ENCODE peak calls at places on chromosomes 11 and 22, in nine cellular contexts. One of them, this sample, is unnamed.

GRCh38 chr11:326842-327580 is 6.4 kb upstream of the IFITM3 start:
- DNase-seq in neural progenitor cell: no peak
- DNase-seq in SK-N-SH: peak; percentile 14
- DNase-seq in hepatocyte: peak; percentile 67
- DNase-seq in GM23338: no peak
- DNase-seq in HCT116: no peak
- DNase-seq in MM.1S: no peak
- DNase-seq in GM23248: peak; percentile 40
- DNase-seq in OCI-LY7: peak; percentile 81
- DNase-seq in this sample: no peak

GRCh38 chr22:19766506-19767426 is 6.2 kb downstream of the TBX1 start:
- DNase-seq in HCT116: peak; percentile 50
- DNase-seq in neural progenitor cell: peak; percentile 56
- DNase-seq in OCI-LY7: peak; percentile 60
- DNase-seq in hepatocyte: peak; percentile 47
- DNase-seq in GM23248: peak; percentile 45
- DNase-seq in GM23338: peak; percentile 86
- DNase-seq in SK-N-SH: peak; percentile 78
- DNase-seq in MM.1S: peak; percentile 30
- DNase-seq in this sample: no peak

GRCh38 chr11:100630898-100631297 is 56.2 kb upstream of the ARHGAP42 start:
- DNase-seq in MM.1S: no peak
- DNase-seq in SK-N-SH: no peak
- DNase-seq in GM23338: no peak
- DNase-seq in OCI-LY7: no peak
- DNase-seq in neural progenitor cell: no peak
- DNase-seq in HCT116: no peak
- DNase-seq in GM23248: no peak
- DNase-seq in hepatocyte: no peak
- DNase-seq in this sample: no peak

GRCh38 chr11:112417339-112417738 is 156.7 kb upstream of the PLET1 start:
- DNase-seq in SK-N-SH: no peak
- DNase-seq in HCT116: no peak
- DNase-seq in OCI-LY7: no peak
- DNase-seq in GM23338: no peak
- DNase-seq in neural progenitor cell: no peak
- DNase-seq in hepatocyte: no peak
- DNase-seq in MM.1S: no peak
- DNase-seq in GM23248: no peak
- DNase-seq in this sample: no peak

GRCh38 chr22:19965771-19966709 is 24.4 kb upstream of the TXNRD2 start:
- DNase-seq in neural progenitor cell: peak; percentile 72
- DNase-seq in SK-N-SH: peak; percentile 78
- DNase-seq in hepatocyte: no peak
- DNase-seq in GM23338: peak; percentile 76
- DNase-seq in GM23248: peak; percentile 31
- DNase-seq in OCI-LY7: peak; percentile 39
- DNase-seq in MM.1S: no peak
- DNase-seq in HCT116: no peak
- DNase-seq in this sample: no peak

GRCh38 chr11:113549611-113550061 is 74.4 kb upstream of the DRD2 start:
- DNase-seq in SK-N-SH: no peak
- DNase-seq in GM23248: peak; percentile 53
- DNase-seq in MM.1S: no peak
- DNase-seq in HCT116: no peak
- DNase-seq in GM23338: no peak
- DNase-seq in neural progenitor cell: no peak
- DNase-seq in OCI-LY7: no peak
- DNase-seq in hepatocyte: no peak
- DNase-seq in this sample: no peak

GRCh38 chr11:116601734-116602636 is 170.8 kb downstream of the BUD13 start:
- DNase-seq in GM23338: no peak
- DNase-seq in neural progenitor cell: no peak
- DNase-seq in GM23248: peak; percentile 36
- DNase-seq in OCI-LY7: no peak
- DNase-seq in SK-N-SH: no peak
- DNase-seq in hepatocyte: no peak
- DNase-seq in MM.1S: no peak
- DNase-seq in HCT116: no peak
- DNase-seq in this sample: no peak

GRCh38 chr11:45665206-45665932 is at the start of gene CHST1:
- DNase-seq in GM23338: peak; percentile 45
- DNase-seq in MM.1S: peak; percentile 36
- DNase-seq in hepatocyte: peak; percentile 62
- DNase-seq in SK-N-SH: peak; percentile 90
- DNase-seq in HCT116: no peak
- DNase-seq in neural progenitor cell: peak; percentile 74
- DNase-seq in OCI-LY7: no peak
- DNase-seq in GM23248: peak; percentile 60
- DNase-seq in this sample: no peak

GRCh38 chr11:77090373-77091111 is 12.1 kb upstream of the OMP start:
- DNase-seq in hepatocyte: no peak
- DNase-seq in HCT116: no peak
- DNase-seq in OCI-LY7: no peak
- DNase-seq in neural progenitor cell: no peak
- DNase-seq in GM23338: no peak
- DNase-seq in GM23248: no peak
- DNase-seq in MM.1S: no peak
- DNase-seq in SK-N-SH: no peak
- DNase-seq in this sample: no peak

GRCh38 chr11:38562562-38562961 is 1964.5 kb upstream of the RAG2 start:
- DNase-seq in OCI-LY7: no peak
- DNase-seq in hepatocyte: no peak
- DNase-seq in neural progenitor cell: no peak
- DNase-seq in MM.1S: no peak
- DNase-seq in GM23248: no peak
- DNase-seq in SK-N-SH: no peak
- DNase-seq in HCT116: no peak
- DNase-seq in GM23338: no peak
- DNase-seq in this sample: peak; percentile 4

GRCh38 chr11:69429716-69430491 is 51.6 kb upstream of the LINC01488 start:
- DNase-seq in neural progenitor cell: no peak
- DNase-seq in SK-N-SH: no peak
- DNase-seq in MM.1S: no peak
- DNase-seq in HCT116: no peak
- DNase-seq in hepatocyte: no peak
- DNase-seq in GM23338: no peak
- DNase-seq in GM23248: no peak
- DNase-seq in OCI-LY7: no peak
- DNase-seq in this sample: no peak

GRCh38 chr11:46281374-46281831 is 3.9 kb downstream of the CREB3L1 start:
- DNase-seq in GM23248: peak; percentile 49
- DNase-seq in SK-N-SH: no peak
- DNase-seq in MM.1S: no peak
- DNase-seq in neural progenitor cell: peak; percentile 59
- DNase-seq in HCT116: no peak
- DNase-seq in GM23338: peak; percentile 62
- DNase-seq in OCI-LY7: no peak
- DNase-seq in hepatocyte: peak; percentile 60
- DNase-seq in this sample: no peak

GRCh38 chr11:43904737-43905515 is 24.3 kb downstream of the ALKBH3 start:
- DNase-seq in GM23338: no peak
- DNase-seq in hepatocyte: no peak
- DNase-seq in HCT116: no peak
- DNase-seq in GM23248: peak; percentile 70
- DNase-seq in MM.1S: no peak
- DNase-seq in SK-N-SH: no peak
- DNase-seq in OCI-LY7: no peak
- DNase-seq in neural progenitor cell: no peak
- DNase-seq in this sample: no peak

GRCh38 chr11:108929241-108929640 is 264.4 kb downstream of the DDX10 start:
- DNase-seq in HCT116: peak; percentile 8
- DNase-seq in SK-N-SH: no peak
- DNase-seq in hepatocyte: no peak
- DNase-seq in GM23248: peak; percentile 97
- DNase-seq in neural progenitor cell: no peak
- DNase-seq in MM.1S: no peak
- DNase-seq in OCI-LY7: no peak
- DNase-seq in GM23338: no peak
- DNase-seq in this sample: peak; percentile 97

GRCh38 chr22:17513612-17514011 is 49.7 kb upstream of the SLC25A18 start:
- DNase-seq in GM23338: no peak
- DNase-seq in hepatocyte: no peak
- DNase-seq in HCT116: no peak
- DNase-seq in MM.1S: no peak
- DNase-seq in OCI-LY7: no peak
- DNase-seq in GM23248: no peak
- DNase-seq in neural progenitor cell: no peak
- DNase-seq in SK-N-SH: no peak
- DNase-seq in this sample: no peak

GRCh38 chr22:41480397-41480735 is 11.4 kb downstream of the ACO2 start:
- DNase-seq in hepatocyte: peak; percentile 68
- DNase-seq in neural progenitor cell: no peak
- DNase-seq in GM23248: peak; percentile 77
- DNase-seq in GM23338: no peak
- DNase-seq in SK-N-SH: no peak
- DNase-seq in OCI-LY7: no peak
- DNase-seq in MM.1S: no peak
- DNase-seq in HCT116: no peak
- DNase-seq in this sample: no peak

DNA sequence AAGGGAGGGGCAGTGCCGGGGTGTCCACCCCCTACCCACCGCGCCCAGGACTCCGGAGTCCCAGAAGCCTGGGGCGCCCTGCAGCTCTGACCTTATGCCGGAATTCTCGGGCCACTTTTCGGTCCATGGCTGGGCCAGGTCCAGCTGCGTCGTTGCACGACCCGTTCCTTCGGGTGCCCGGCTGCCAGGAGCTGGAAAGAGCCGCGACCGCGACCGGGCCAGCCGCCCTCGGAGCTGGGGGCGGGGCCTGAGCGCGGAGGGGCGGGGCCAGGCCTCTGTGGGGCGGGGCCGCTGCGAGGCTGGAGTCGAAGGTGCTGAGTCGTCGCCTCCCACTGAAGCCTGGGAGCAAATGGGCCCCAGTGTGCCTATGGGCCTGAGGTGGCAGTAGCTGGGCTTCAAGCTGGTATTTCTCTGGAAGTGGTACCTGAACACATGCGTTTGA is at the start of gene USH1C:
- DNase-seq in HCT116: peak; percentile 29
- DNase-seq in GM23248: no peak
- DNase-seq in neural progenitor cell: peak; percentile 65
- DNase-seq in GM23338: peak; percentile 77
- DNase-seq in hepatocyte: peak; percentile 84
- DNase-seq in MM.1S: no peak
- DNase-seq in SK-N-SH: peak; percentile 76
- DNase-seq in OCI-LY7: no peak
- DNase-seq in this sample: no peak
- TF ChIP-seq EZH2phosphoT487 in HCT116: no peak
- TF ChIP-seq EZH2phosphoT487 in GM23248: no peak
- TF ChIP-seq EZH2phosphoT487 in neural progenitor cell: no peak
- TF ChIP-seq EZH2phosphoT487 in GM23338: no peak
- TF ChIP-seq EZH2phosphoT487 in hepatocyte: no peak
- TF ChIP-seq EZH2phosphoT487 in MM.1S: no peak
- TF ChIP-seq EZH2phosphoT487 in SK-N-SH: no peak
- TF ChIP-seq EZH2phosphoT487 in OCI-LY7: no peak
- TF ChIP-seq EZH2phosphoT487 in this sample: no peak

DNA sequence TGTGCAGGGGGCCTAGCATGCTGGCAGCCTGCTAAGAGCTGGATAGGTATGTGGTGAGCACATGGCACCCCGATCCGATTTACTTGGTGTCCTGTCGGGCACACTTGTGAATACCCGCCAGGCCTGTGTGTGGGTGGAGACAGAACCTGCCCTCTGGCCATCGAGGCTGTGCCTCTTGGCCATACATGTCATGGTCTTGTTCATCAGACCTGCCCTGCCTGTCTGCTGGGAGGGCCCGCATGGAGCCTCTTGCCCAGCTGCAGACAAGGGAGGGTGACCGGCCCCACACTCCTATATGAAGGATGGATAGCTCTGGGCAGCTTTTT is 310.2 kb downstream of the TBC1D22A start:
- DNase-seq in OCI-LY7: no peak
- DNase-seq in SK-N-SH: no peak
- DNase-seq in neural progenitor cell: no peak
- DNase-seq in GM23248: no peak
- DNase-seq in GM23338: no peak
- DNase-seq in MM.1S: no peak
- DNase-seq in hepatocyte: no peak
- DNase-seq in HCT116: no peak
- DNase-seq in this sample: no peak
- H3K4me1 ChIP-seq in OCI-LY7: peaks cover 10% of the 10 kb centered on the region
- H3K4me1 ChIP-seq in SK-N-SH: no peaks in the 10 kb centered on the region
- H3K4me1 ChIP-seq in neural progenitor cell: peaks cover 15% of the 10 kb centered on the region
- H3K4me1 ChIP-seq in GM23248: no peaks in the 10 kb centered on the region
- H3K4me1 ChIP-seq in GM23338: no peaks in the 10 kb centered on the region
- H3K4me1 ChIP-seq in MM.1S: no peaks in the 10 kb centered on the region
- H3K4me1 ChIP-seq in hepatocyte: no peaks in the 10 kb centered on the region
- H3K4me1 ChIP-seq in HCT116: no peaks in the 10 kb centered on the region
- H3K4me1 ChIP-seq in this sample: no peaks in the 10 kb centered on the region

GRCh38 chr11:96191752-96192151 is 151.2 kb downstream of the MAML2 start:
- DNase-seq in hepatocyte: no peak
- DNase-seq in HCT116: no peak
- DNase-seq in MM.1S: no peak
- DNase-seq in neural progenitor cell: no peak
- DNase-seq in GM23248: no peak
- DNase-seq in OCI-LY7: no peak
- DNase-seq in SK-N-SH: no peak
- DNase-seq in GM23338: no peak
- DNase-seq in this sample: no peak

GRCh38 chr11:96186806-96187205 is 156.2 kb downstream of the MAML2 start:
- DNase-seq in SK-N-SH: no peak
- DNase-seq in HCT116: no peak
- DNase-seq in hepatocyte: no peak
- DNase-seq in neural progenitor cell: no peak
- DNase-seq in GM23248: peak; percentile 41
- DNase-seq in OCI-LY7: no peak
- DNase-seq in MM.1S: no peak
- DNase-seq in GM23338: no peak
- DNase-seq in this sample: peak; percentile 75

GRCh38 chr11:96188625-96189006 is 154.4 kb downstream of the MAML2 start:
- DNase-seq in hepatocyte: no peak
- DNase-seq in SK-N-SH: no peak
- DNase-seq in HCT116: no peak
- DNase-seq in OCI-LY7: no peak
- DNase-seq in GM23338: no peak
- DNase-seq in MM.1S: peak; percentile 43
- DNase-seq in GM23248: peak; percentile 82
- DNase-seq in neural progenitor cell: no peak
- DNase-seq in this sample: no peak

GRCh38 chr11:96187779-96188624 is 155.0 kb downstream of the MAML2 start:
- DNase-seq in neural progenitor cell: no peak
- DNase-seq in GM23248: peak; percentile 95
- DNase-seq in GM23338: no peak
- DNase-seq in MM.1S: no peak
- DNase-seq in hepatocyte: peak; percentile 38
- DNase-seq in HCT116: no peak
- DNase-seq in SK-N-SH: no peak
- DNase-seq in OCI-LY7: no peak
- DNase-seq in this sample: peak; percentile 92

GRCh38 chr11:96189351-96189750 is 153.6 kb downstream of the MAML2 start:
- DNase-seq in neural progenitor cell: no peak
- DNase-seq in hepatocyte: no peak
- DNase-seq in SK-N-SH: no peak
- DNase-seq in HCT116: no peak
- DNase-seq in MM.1S: no peak
- DNase-seq in GM23248: no peak
- DNase-seq in GM23338: no peak
- DNase-seq in OCI-LY7: no peak
- DNase-seq in this sample: no peak
- H3K4me2 ChIP-seq in neural progenitor cell: no peak overlapping the region
- H3K4me2 ChIP-seq in hepatocyte: no peak overlapping the region
- H3K4me2 ChIP-seq in SK-N-SH: peak overlapping the region; percentile 54
- H3K4me2 ChIP-seq in HCT116: no peak overlapping the region
- H3K4me2 ChIP-seq in MM.1S: peak overlapping the region; percentile 30
- H3K4me2 ChIP-seq in GM23248: peak overlapping the region; percentile 53
- H3K4me2 ChIP-seq in GM23338: peak overlapping the region; percentile 19
- H3K4me2 ChIP-seq in OCI-LY7: no peak overlapping the region
- H3K4me2 ChIP-seq in this sample: no peak overlapping the region

GRCh38 chr11:87870081-87870480 is 305.2 kb downstream of the RAB38 start:
- DNase-seq in MM.1S: no peak
- DNase-seq in GM23248: peak; percentile 2
- DNase-seq in neural progenitor cell: no peak
- DNase-seq in OCI-LY7: no peak
- DNase-seq in GM23338: no peak
- DNase-seq in HCT116: no peak
- DNase-seq in SK-N-SH: no peak
- DNase-seq in hepatocyte: no peak
- DNase-seq in this sample: peak; percentile 32
- TF ChIP-seq EZH2phosphoT487 in MM.1S: no peak
- TF ChIP-seq EZH2phosphoT487 in GM23248: no peak
- TF ChIP-seq EZH2phosphoT487 in neural progenitor cell: no peak
- TF ChIP-seq EZH2phosphoT487 in OCI-LY7: no peak
- TF ChIP-seq EZH2phosphoT487 in GM23338: no peak
- TF ChIP-seq EZH2phosphoT487 in HCT116: no peak
- TF ChIP-seq EZH2phosphoT487 in SK-N-SH: no peak
- TF ChIP-seq EZH2phosphoT487 in hepatocyte: no peak
- TF ChIP-seq EZH2phosphoT487 in this sample: no peak

This sample was measured in PC-3.